ENCODE peak calls at places on chromosomes 7 and 10, in seven cellular contexts. Q, F, N, Y, Z, T and P are unnamed samples.
A peak's percentile ranks its signal among the peaks of the same experiment; 100 is the strongest.

GRCh38 chr10:124244256-124244877 is 151.0 kb upstream of the CHST15 start:
- DNase-seq in Q (no peak), F (no peak), N (no peak), Y (no peak), Z (no peak), T (no peak), P (no peak)

GRCh38 chr7:27916372-27916771 is 176.4 kb downstream of the TAX1BP1 start:
- DNase-seq in Q (no peak), F (no peak), N (no peak), Y (no peak), Z (no peak), T (no peak), P (no peak)

GRCh38 chr7:135597181-135597925 is 39.6 kb downstream of the NUP205 start:
- DNase-seq in Q (peak; percentile 29), F (peak; percentile 12), N (no peak), Y (no peak), Z (no peak), T (no peak), P (no peak)

GRCh38 chr7:94374231-94374630 is 20.5 kb upstream of the COL1A2 start:
- DNase-seq in Q (peak; percentile 97), F (peak; percentile 97), N (no peak), Y (no peak), Z (no peak), T (peak; percentile 81), P (peak; percentile 39)

GRCh38 chr10:44851881-44852280 is 59.3 kb upstream of the TMEM72 start:
- DNase-seq in Q (no peak), F (no peak), N (no peak), Y (no peak), Z (no peak), T (no peak), P (no peak)

GRCh38 chr7:139762886-139763285 is 14.9 kb downstream of the HIPK2 start:
- DNase-seq in Q (peak; percentile 60), F (peak; percentile 60), N (no peak), Y (no peak), Z (no peak), T (no peak), P (no peak)

GRCh38 chr7:128932862-128933821 is 4.6 kb upstream of the IRF5 start:
- DNase-seq in Q (no peak), F (peak; percentile 38), N (no peak), Y (no peak), Z (peak; percentile 93), T (no peak), P (no peak)

GRCh38 chr10:29392376-29393021 is 103.6 kb downstream of the LYZL1 start:
- DNase-seq in Q (peak; percentile 77), F (peak; percentile 76), N (peak; percentile 49), Y (peak; percentile 52), Z (peak; percentile 67), T (no peak), P (peak; percentile 57)

GRCh38 chr10:62047240-62047897 is 145.9 kb downstream of the ARID5B start:
- DNase-seq in Q (no peak), F (no peak), N (no peak), Y (no peak), Z (no peak), T (no peak), P (no peak)

GRCh38 chr7:40299097-40299496 is 164.3 kb downstream of the SUGCT start:
- DNase-seq in Q (peak; percentile 35), F (peak; percentile 79), N (no peak), Y (no peak), Z (peak; percentile 78), T (no peak), P (no peak)

GRCh38 chr7:31663072-31663471 is 23.9 kb upstream of the PPP1R17 start:
- DNase-seq in Q (no peak), F (no peak), N (no peak), Y (no peak), Z (no peak), T (no peak), P (no peak)

GRCh38 chr7:29039747-29040569 is 81.8 kb upstream of the TRIL start:
- DNase-seq in Q (no peak), F (peak; percentile 26), N (no peak), Y (no peak), Z (no peak), T (no peak), P (no peak)

GRCh38 chr10:11698691-11699545 is 43.3 kb upstream of the ECHDC3 start:
- DNase-seq in Q (no peak), F (no peak), N (no peak), Y (no peak), Z (peak; percentile 67), T (no peak), P (no peak)

GRCh38 chr7:155343661-155344121 is 46.0 kb downstream of the INSIG1 start:
- DNase-seq in Q (no peak), F (no peak), N (no peak), Y (no peak), Z (no peak), T (no peak), P (no peak)

GRCh38 chr7:114784756-114785155 is 137.1 kb upstream of the MDFIC start:
- DNase-seq in Q (no peak), F (no peak), N (no peak), Y (no peak), Z (no peak), T (no peak), P (no peak)

GRCh38 chr7:37683263-37684120 is at the start of gene GPR141:
- DNase-seq in Q (no peak), F (no peak), N (peak; percentile 75), Y (no peak), Z (peak; percentile 93), T (no peak), P (no peak)

GRCh38 chr7:118330373-118330772 is 105.9 kb downstream of the ANKRD7 start:
- DNase-seq in Q (no peak), F (no peak), N (no peak), Y (no peak), Z (no peak), T (no peak), P (no peak)

GRCh38 chr10:76114556-76114955 is 683.1 kb downstream of the LRMDA start:
- DNase-seq in Q (no peak), F (no peak), N (peak; percentile 84), Y (no peak), Z (no peak), T (no peak), P (no peak)

GRCh38 chr7:150453186-150453585 is 2.8 kb downstream of the GIMAP8 start:
- DNase-seq in Q (no peak), F (no peak), N (no peak), Y (no peak), Z (no peak), T (no peak), P (no peak)

GRCh38 chr7:99679032-99679399 is 780 bp downstream of the CYP3A5 start:
- DNase-seq in Q (no peak), F (peak; percentile 13), N (no peak), Y (no peak), Z (no peak), T (no peak), P (no peak)